ENCODE peak calls at places on chromosomes 12 and 14, in four cellular contexts. S is astrocyte of the spinal cord, B is left lung, V is tibial artery. J is an unnamed sample.

GRCh38 chr14:101959277-101959676 is 5.1 kb upstream of the DYNC1H1 start:
- DNase-seq in S (no peak), B (no peak), V (no peak), J (no peak)

GRCh38 chr12:111429760-111430417 is 24.2 kb downstream of the SH2B3 start:
- DNase-seq in S (no peak), B (no peak), V (no peak), J (no peak)

GRCh38 chr12:109154485-109155438 is 38.4 kb downstream of the ACACB start:
- DNase-seq in S (peak; percentile 61), B (peak; percentile 86), V (peak; percentile 77), J (peak; percentile 90)

GRCh38 chr14:63981569-63981968 is 128.8 kb downstream of the SYNE2 start:
- DNase-seq in S (no peak), B (no peak), V (no peak), J (no peak)

GRCh38 chr12:100794441-100795192 is at the start of gene ANO4:
- DNase-seq in S (peak; percentile 37), B (no peak), V (no peak), J (no peak)

GRCh38 chr14:73567951-73568885 is 795 bp upstream of the ACOT2 start:
- DNase-seq in S (peak; percentile 6), B (no peak), V (no peak), J (no peak)

GRCh38 chr14:104883681-104884361 is 18.8 kb downstream of the CEP170B start:
- DNase-seq in S (no peak), B (no peak), V (no peak), J (no peak)

GRCh38 chr12:97404093-97404492 is 58.5 kb upstream of the RMST start:
- DNase-seq in S (no peak), B (no peak), V (no peak), J (no peak)

GRCh38 chr14:95500772-95501401 is 15.6 kb downstream of the SYNE3 start:
- DNase-seq in S (peak; percentile 86), B (no peak), V (peak; percentile 76), J (no peak)

GRCh38 chr12:18415227-18415626 is 153.9 kb downstream of the PIK3C2G start:
- DNase-seq in S (no peak), B (no peak), V (no peak), J (no peak)

GRCh38 chr14:42192659-42193425 is 586.2 kb downstream of the LRFN5 start:
- DNase-seq in S (peak; percentile 94), B (no peak), V (no peak), J (peak; percentile 98)

GRCh38 chr12:51717325-51717925 is 126.4 kb downstream of the SCN8A start:
- DNase-seq in S (no peak), B (no peak), V (no peak), J (no peak)

GRCh38 chr12:47943492-47944359 is 19.7 kb upstream of the TMEM106C start:
- DNase-seq in S (no peak), B (no peak), V (no peak), J (no peak)

GRCh38 chr12:126202138-126202537 is 1136.9 kb downstream of the AACS start:
- DNase-seq in S (no peak), B (no peak), V (no peak), J (no peak)

GRCh38 chr14:91929700-91930099 is 17.8 kb downstream of the FBLN5 start:
- DNase-seq in S (no peak), B (no peak), V (no peak), J (no peak)

GRCh38 chr14:47442206-47442605 is 233.2 kb downstream of the MDGA2 start:
- DNase-seq in S (peak; percentile 56), B (peak; percentile 32), V (no peak), J (peak; percentile 7)

GRCh38 chr12:89571481-89572190 is 45.8 kb upstream of the POC1B start:
- DNase-seq in S (peak; percentile 26), B (no peak), V (no peak), J (no peak)

GRCh38 chr12:131911251-131911650 is 16.8 kb downstream of the ULK1 start:
- DNase-seq in S (no peak), B (no peak), V (no peak), J (no peak)

GRCh38 chr14:86038401-86038985 is 508.5 kb downstream of the FLRT2 start:
- DNase-seq in S (peak; percentile 49), B (no peak), V (peak; percentile 20), J (no peak)

GRCh38 chr12:14768823-14769405 is 34.4 kb downstream of the WBP11 start:
- DNase-seq in S (peak; percentile 29), B (peak; percentile 37), V (no peak), J (no peak)

GRCh38 chr14:61608245-61609142 is 86.8 kb upstream of the HIF1A start:
- DNase-seq in S (peak; percentile 85), B (no peak), V (no peak), J (peak; percentile 21)

GRCh38 chr14:33291529-33292104 is 352.9 kb downstream of the NPAS3 start:
- DNase-seq in S (no peak), B (no peak), V (no peak), J (no peak)

GRCh38 chr12:28313631-28314030 is 123.4 kb downstream of the CCDC91 start:
- DNase-seq in S (peak; percentile 42), B (no peak), V (no peak), J (no peak)
- TF ChIP-seq CTCF in S (no peak), B (no peak), V (no peak), J (no peak)

DNA sequence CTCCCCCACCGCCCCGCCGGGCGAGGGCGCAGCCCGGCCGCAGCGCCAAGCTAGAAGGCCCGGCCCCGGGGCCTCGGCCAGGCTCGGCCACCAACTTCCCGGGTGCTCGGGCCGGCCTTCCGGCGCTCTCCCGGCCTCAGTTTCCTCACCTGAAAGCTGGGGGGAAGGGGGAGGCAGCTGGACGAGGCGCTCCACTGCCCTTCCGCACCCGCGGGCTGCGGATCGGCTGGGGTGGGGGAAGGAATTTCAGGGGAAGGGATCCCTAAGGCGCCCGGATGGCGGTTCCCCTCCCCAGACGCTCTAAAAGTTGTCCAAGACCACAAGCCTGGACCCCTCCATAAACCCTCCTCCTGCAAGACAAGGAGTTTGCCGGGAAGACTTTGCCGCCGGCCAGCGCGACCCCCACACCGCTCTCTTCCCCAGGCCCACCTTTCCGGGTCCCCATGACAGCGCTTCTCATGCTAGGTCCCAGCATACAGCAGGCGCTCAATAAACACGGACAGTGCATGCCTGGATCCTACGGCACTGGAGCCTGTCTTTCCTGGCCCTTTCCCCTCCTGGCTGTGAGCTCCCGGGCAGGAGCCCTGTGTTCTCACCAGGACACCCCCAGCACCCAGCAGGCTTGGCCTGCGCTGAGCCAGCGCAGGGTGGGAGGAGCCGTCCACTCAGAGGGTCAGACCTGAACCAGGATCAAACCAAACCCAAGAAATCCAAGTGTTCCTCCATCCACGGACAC is 18.1 kb downstream of the BEGAIN start:
- DNase-seq in S (no peak), B (no peak), V (no peak), J (no peak)
- H3K4me3 ChIP-seq in S (peak overlapping the region; percentile 12), B (no peak overlapping the region), V (no peak overlapping the region), J (no peak overlapping the region)

DNA sequence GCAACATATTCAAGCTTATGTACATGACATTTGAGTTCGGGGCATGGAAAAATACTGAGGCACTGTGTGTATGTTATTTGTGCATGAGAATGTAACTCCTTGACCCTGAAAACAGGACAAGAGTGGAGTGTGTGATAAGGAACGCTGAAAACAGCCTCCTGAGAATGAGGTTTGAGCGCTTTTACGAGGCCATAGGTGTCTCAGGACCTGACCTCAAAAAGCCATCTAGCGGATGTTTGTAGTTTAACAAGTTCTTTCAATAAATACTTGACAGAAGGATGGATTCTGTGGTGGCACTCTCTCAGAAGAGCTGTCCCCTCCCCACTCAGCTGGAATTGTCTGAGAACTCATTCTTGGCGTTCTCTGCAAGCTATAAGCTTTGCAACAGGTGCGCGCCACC is 350.5 kb upstream of the TMTC1 start:
- DNase-seq in S (no peak), B (no peak), V (no peak), J (peak; percentile 34)
- TF ChIP-seq CTCF in S (no peak), B (no peak), V (no peak), J (peak; percentile 40)

GRCh38 chr12:93297032-93297431 is 80.7 kb upstream of the NUDT4 start:
- DNase-seq in S (no peak), B (no peak), V (no peak), J (no peak)
- H3K4me3 ChIP-seq in S (no peak overlapping the region), B (no peak overlapping the region), V (no peak overlapping the region), J (no peak overlapping the region)

GRCh38 chr12:57276935-57277563 is 26.1 kb upstream of the STAC3 start:
- DNase-seq in S (peak; percentile 21), B (no peak), V (no peak), J (peak; percentile 34)
- TF ChIP-seq CTCF in S (peak; percentile 59), B (no peak), V (peak; percentile 9), J (peak; percentile 58)

DNA sequence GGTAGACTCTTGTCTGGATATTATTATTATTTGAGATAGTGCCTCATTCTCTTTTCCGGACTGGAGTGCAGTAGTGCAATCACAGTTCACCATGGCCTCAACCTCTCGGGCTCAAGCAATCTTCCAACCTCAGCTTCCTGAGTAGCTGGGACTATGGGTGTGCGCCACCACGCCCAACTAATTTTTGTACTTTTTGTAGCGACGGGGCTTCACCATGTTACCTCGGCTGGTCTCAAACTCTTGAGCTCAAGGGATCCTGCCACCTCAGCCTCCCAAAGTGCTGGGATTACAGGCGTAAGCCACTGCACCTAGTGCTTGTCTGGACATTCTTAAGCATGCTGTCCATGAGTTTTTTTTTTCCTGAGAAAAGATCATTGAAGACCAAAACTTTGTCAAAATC is 498.9 kb upstream of the RGS6 start:
- DNase-seq in S (no peak), B (no peak), V (no peak), J (no peak)
- H3K4me3 ChIP-seq in S (no peak overlapping the region), B (no peak overlapping the region), V (no peak overlapping the region), J (no peak overlapping the region)

DNA sequence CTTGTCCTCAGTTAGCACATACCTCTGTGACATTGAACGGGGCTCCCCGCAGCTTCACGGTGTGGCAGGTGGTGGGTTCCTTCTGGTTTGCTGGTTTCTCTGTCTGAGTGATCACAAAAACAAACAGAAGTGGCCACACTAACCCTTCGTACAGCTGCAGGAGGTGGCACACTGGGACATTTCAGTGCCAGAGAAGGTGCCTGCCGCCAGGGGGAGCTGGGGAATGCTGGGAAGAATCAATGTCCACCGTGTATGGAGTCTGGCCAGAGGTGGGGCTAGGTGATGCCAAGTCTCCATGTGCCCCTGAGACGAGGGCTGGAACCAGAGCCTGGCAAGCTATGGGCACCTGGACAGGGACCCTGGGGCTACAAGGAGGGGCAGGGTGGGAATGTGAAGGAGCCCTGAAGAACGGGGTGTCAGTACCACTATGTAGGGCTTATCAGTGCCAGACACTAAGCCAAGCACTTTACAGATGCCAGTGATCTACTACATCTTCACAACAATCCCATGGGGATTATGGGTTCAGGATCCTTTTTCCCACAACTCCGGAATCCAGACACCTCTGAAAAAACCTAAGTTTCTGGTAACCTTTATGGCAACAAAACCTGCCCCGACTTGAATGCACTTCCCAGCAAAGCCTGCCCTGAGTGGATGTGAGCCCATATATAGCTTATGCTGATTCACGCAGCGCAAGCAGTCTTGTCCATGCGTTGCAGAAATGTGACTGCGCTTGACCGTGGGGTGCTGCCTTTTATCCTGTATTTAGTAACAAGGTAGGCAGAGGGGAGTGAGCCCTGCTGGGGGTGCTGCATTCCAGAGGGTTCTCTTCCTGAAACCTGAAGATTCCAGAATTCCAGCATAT is 10.8 kb downstream of the RBM19 start:
- DNase-seq in S (no peak), B (no peak), V (no peak), J (no peak)
- TF ChIP-seq CTCF in S (peak; percentile 65), B (no peak), V (no peak), J (peak; percentile 73)

GRCh38 chr14:21476925-21477681 is at the start of the genes RAB2B and TOX4:
- DNase-seq in S (peak; percentile 99), B (peak; percentile 97), V (peak; percentile 97), J (peak; percentile 98)
- H3K4me3 ChIP-seq in S (peak within 1 kb of the TSS; percentile 90), B (peak within 1 kb of the TSS; percentile 85), V (peak within 1 kb of the TSS; percentile 90), J (peak within 1 kb of the TSS; percentile 98)

J was measured in LNCaP clone FGC.